ENCODE peak calls at places on chromosomes 6 and 20, in ten cellular contexts. One of them, this sample, is unnamed.

GRCh38 chr6:4178737-4179333 is 43.5 kb upstream of the ECI2 start:
- DNase-seq in IMR-90: no peak
- DNase-seq in AG10803: no peak
- DNase-seq in GM12878: no peak
- DNase-seq in activated B cell treated with CpG ODN at 0.5 μM for 24 hours: no peak
- DNase-seq in K562: peak
- DNase-seq in OCI-LY7: no peak
- DNase-seq in CD8-positive, alpha-beta T cell: no peak
- DNase-seq in stomach: no peak
- DNase-seq in uterus: no peak
- DNase-seq in this sample: no peak

GRCh38 chr6:28105286-28105685 is 19.1 kb upstream of the ZSCAN16 start:
- DNase-seq in IMR-90: no peak
- DNase-seq in AG10803: no peak
- DNase-seq in GM12878: no peak
- DNase-seq in activated B cell treated with CpG ODN at 0.5 μM for 24 hours: no peak
- DNase-seq in K562: peak
- DNase-seq in OCI-LY7: peak
- DNase-seq in CD8-positive, alpha-beta T cell: no peak
- DNase-seq in stomach: no peak
- DNase-seq in uterus: no peak
- DNase-seq in this sample: no peak

GRCh38 chr6:4010035-4010434 is 68.9 kb downstream of the FAM217A start:
- DNase-seq in IMR-90: no peak
- DNase-seq in AG10803: no peak
- DNase-seq in GM12878: no peak
- DNase-seq in activated B cell treated with CpG ODN at 0.5 μM for 24 hours: no peak
- DNase-seq in K562: no peak
- DNase-seq in OCI-LY7: no peak
- DNase-seq in CD8-positive, alpha-beta T cell: no peak
- DNase-seq in stomach: no peak
- DNase-seq in uterus: no peak
- DNase-seq in this sample: no peak

GRCh38 chr6:7650876-7651275 is 60.9 kb downstream of the SNRNP48 start:
- DNase-seq in IMR-90: no peak
- DNase-seq in AG10803: peak
- DNase-seq in GM12878: no peak
- DNase-seq in activated B cell treated with CpG ODN at 0.5 μM for 24 hours: no peak
- DNase-seq in K562: no peak
- DNase-seq in OCI-LY7: no peak
- DNase-seq in CD8-positive, alpha-beta T cell: no peak
- DNase-seq in stomach: no peak
- DNase-seq in uterus: no peak
- DNase-seq in this sample: no peak

GRCh38 chr6:119368917-119369316 is 19.4 kb upstream of the MAN1A1 start:
- DNase-seq in IMR-90: no peak
- DNase-seq in AG10803: no peak
- DNase-seq in GM12878: no peak
- DNase-seq in activated B cell treated with CpG ODN at 0.5 μM for 24 hours: no peak
- DNase-seq in K562: no peak
- DNase-seq in OCI-LY7: no peak
- DNase-seq in CD8-positive, alpha-beta T cell: no peak
- DNase-seq in stomach: no peak
- DNase-seq in uterus: no peak
- DNase-seq in this sample: no peak

GRCh38 chr6:135995160-135995898 is 143.8 kb downstream of the PDE7B start:
- DNase-seq in IMR-90: peak
- DNase-seq in AG10803: peak
- DNase-seq in GM12878: no peak
- DNase-seq in activated B cell treated with CpG ODN at 0.5 μM for 24 hours: no peak
- DNase-seq in K562: no peak
- DNase-seq in OCI-LY7: no peak
- DNase-seq in CD8-positive, alpha-beta T cell: no peak
- DNase-seq in stomach: no peak
- DNase-seq in uterus: no peak
- DNase-seq in this sample: no peak

GRCh38 chr20:47126374-47126705 is 230.2 kb downstream of the ZMYND8 start:
- DNase-seq in IMR-90: no peak
- DNase-seq in AG10803: peak
- DNase-seq in GM12878: no peak
- DNase-seq in activated B cell treated with CpG ODN at 0.5 μM for 24 hours: no peak
- DNase-seq in K562: no peak
- DNase-seq in OCI-LY7: no peak
- DNase-seq in CD8-positive, alpha-beta T cell: no peak
- DNase-seq in stomach: no peak
- DNase-seq in uterus: no peak
- DNase-seq in this sample: no peak

GRCh38 chr6:134170844-134171243 is 118.4 kb upstream of the SLC2A12 start:
- DNase-seq in IMR-90: peak
- DNase-seq in AG10803: peak
- DNase-seq in GM12878: no peak
- DNase-seq in activated B cell treated with CpG ODN at 0.5 μM for 24 hours: no peak
- DNase-seq in K562: no peak
- DNase-seq in OCI-LY7: no peak
- DNase-seq in CD8-positive, alpha-beta T cell: peak
- DNase-seq in stomach: no peak
- DNase-seq in uterus: no peak
- DNase-seq in this sample: no peak

GRCh38 chr6:3379482-3380060 is 77.3 kb downstream of the SLC22A23 start:
- DNase-seq in IMR-90: peak
- DNase-seq in AG10803: no peak
- DNase-seq in GM12878: no peak
- DNase-seq in activated B cell treated with CpG ODN at 0.5 μM for 24 hours: no peak
- DNase-seq in K562: no peak
- DNase-seq in OCI-LY7: no peak
- DNase-seq in CD8-positive, alpha-beta T cell: no peak
- DNase-seq in stomach: no peak
- DNase-seq in uterus: no peak
- DNase-seq in this sample: no peak

GRCh38 chr20:62822788-62823651 is 6.2 kb downstream of the COL9A3 start:
- DNase-seq in IMR-90: peak
- DNase-seq in AG10803: no peak
- DNase-seq in GM12878: no peak
- DNase-seq in activated B cell treated with CpG ODN at 0.5 μM for 24 hours: no peak
- DNase-seq in K562: peak
- DNase-seq in OCI-LY7: peak
- DNase-seq in CD8-positive, alpha-beta T cell: no peak
- DNase-seq in stomach: peak
- DNase-seq in uterus: no peak
- DNase-seq in this sample: peak

GRCh38 chr20:17059465-17059864 is 167.4 kb upstream of the PCSK2 start:
- DNase-seq in IMR-90: peak
- DNase-seq in AG10803: peak
- DNase-seq in GM12878: no peak
- DNase-seq in activated B cell treated with CpG ODN at 0.5 μM for 24 hours: no peak
- DNase-seq in K562: no peak
- DNase-seq in OCI-LY7: no peak
- DNase-seq in CD8-positive, alpha-beta T cell: no peak
- DNase-seq in stomach: no peak
- DNase-seq in uterus: no peak
- DNase-seq in this sample: no peak

GRCh38 chr6:37280162-37280895 is 22.4 kb upstream of the TMEM217 start:
- DNase-seq in IMR-90: no peak
- DNase-seq in AG10803: no peak
- DNase-seq in GM12878: no peak
- DNase-seq in activated B cell treated with CpG ODN at 0.5 μM for 24 hours: no peak
- DNase-seq in K562: no peak
- DNase-seq in OCI-LY7: no peak
- DNase-seq in CD8-positive, alpha-beta T cell: no peak
- DNase-seq in stomach: no peak
- DNase-seq in uterus: no peak
- DNase-seq in this sample: no peak

GRCh38 chr6:124854338-124854922 is 107.8 kb upstream of the RNF217 start:
- DNase-seq in IMR-90: no peak
- DNase-seq in AG10803: peak
- DNase-seq in GM12878: no peak
- DNase-seq in activated B cell treated with CpG ODN at 0.5 μM for 24 hours: no peak
- DNase-seq in K562: no peak
- DNase-seq in OCI-LY7: peak
- DNase-seq in CD8-positive, alpha-beta T cell: no peak
- DNase-seq in stomach: no peak
- DNase-seq in uterus: no peak
- DNase-seq in this sample: no peak

DNA sequence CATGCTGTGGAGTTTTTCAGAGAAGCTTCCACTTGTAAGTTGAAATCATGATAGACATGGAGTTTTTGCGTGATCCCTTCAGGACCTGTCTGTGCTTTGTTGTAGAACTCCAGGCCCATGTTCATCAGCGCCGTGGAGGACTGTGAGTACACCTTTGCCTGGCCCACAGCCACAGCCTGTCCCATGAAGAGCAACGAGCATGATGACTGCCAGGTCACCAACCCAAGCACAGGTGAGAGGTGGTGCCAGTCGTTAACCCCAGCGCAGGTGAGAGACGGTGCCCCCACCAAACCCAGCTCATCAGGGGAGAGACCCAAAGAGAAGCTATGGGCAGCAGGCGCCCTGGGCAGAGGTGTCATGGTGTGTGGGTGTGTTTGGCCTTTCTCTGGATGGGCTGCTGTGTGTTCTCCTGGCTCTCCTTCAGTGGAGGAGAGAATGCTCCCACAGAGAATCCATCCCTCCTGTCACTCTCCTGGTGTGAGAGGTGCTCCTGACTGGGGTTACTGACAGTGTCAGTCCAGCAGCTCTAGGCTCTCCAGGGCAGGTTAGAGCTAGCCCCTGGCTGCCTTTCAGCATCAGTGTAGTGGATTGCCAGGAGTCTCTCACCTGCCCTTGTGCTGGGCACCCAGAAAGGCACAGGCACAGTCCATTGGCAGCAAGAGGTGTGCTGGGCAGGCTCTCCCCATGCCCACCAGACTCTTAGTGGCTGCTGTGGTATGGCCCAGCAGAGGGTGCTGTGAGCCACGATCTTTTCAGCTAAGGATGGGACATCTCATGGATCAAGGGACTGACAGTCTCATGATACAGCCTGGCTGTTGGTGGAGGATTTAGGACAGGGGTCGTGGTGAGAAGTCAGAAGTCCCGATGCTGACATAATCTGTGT is 49.6 kb upstream of the SLC22A1 start:
- DNase-seq in IMR-90: no peak
- DNase-seq in AG10803: peak
- DNase-seq in GM12878: no peak
- DNase-seq in activated B cell treated with CpG ODN at 0.5 μM for 24 hours: no peak
- DNase-seq in K562: no peak
- DNase-seq in OCI-LY7: peak
- DNase-seq in CD8-positive, alpha-beta T cell: no peak
- DNase-seq in stomach: no peak
- DNase-seq in uterus: no peak
- DNase-seq in this sample: no peak
- TF ChIP-seq CTCF in IMR-90: no peak
- TF ChIP-seq CTCF in AG10803: peak
- TF ChIP-seq CTCF in GM12878: peak
- TF ChIP-seq CTCF in activated B cell treated with CpG ODN at 0.5 μM for 24 hours: no peak
- TF ChIP-seq CTCF in K562: peak
- TF ChIP-seq CTCF in OCI-LY7: peak
- TF ChIP-seq CTCF in CD8-positive, alpha-beta T cell: no peak
- TF ChIP-seq CTCF in stomach: no peak
- TF ChIP-seq CTCF in uterus: no peak
- TF ChIP-seq CTCF in this sample: peak

DNA sequence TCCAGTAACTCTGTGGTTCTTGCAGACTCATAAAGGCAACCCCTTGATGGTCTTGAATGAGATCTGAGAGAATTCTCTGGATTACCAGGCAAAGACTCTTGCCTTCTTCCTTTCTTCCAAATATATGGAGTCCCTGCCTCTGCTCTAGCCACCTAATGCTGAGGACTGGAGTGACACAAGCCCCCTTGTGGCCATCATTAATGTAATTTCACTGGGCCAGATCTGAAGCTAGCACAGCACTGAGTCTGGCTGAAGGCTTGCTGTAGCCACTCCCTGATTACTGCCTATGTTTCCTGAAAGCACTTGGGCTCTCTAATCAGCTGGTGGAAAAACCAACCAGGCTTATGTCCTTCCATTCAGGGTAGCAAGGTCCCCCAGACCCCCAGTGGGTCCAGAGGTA is 559.3 kb upstream of the IRAK1BP1 start:
- DNase-seq in IMR-90: no peak
- DNase-seq in AG10803: no peak
- DNase-seq in GM12878: no peak
- DNase-seq in activated B cell treated with CpG ODN at 0.5 μM for 24 hours: no peak
- DNase-seq in K562: no peak
- DNase-seq in OCI-LY7: no peak
- DNase-seq in CD8-positive, alpha-beta T cell: no peak
- DNase-seq in stomach: no peak
- DNase-seq in uterus: no peak
- DNase-seq in this sample: no peak
- TF ChIP-seq CTCF in IMR-90: no peak
- TF ChIP-seq CTCF in AG10803: no peak
- TF ChIP-seq CTCF in GM12878: no peak
- TF ChIP-seq CTCF in activated B cell treated with CpG ODN at 0.5 μM for 24 hours: no peak
- TF ChIP-seq CTCF in K562: no peak
- TF ChIP-seq CTCF in OCI-LY7: peak
- TF ChIP-seq CTCF in CD8-positive, alpha-beta T cell: no peak
- TF ChIP-seq CTCF in stomach: no peak
- TF ChIP-seq CTCF in uterus: no peak
- TF ChIP-seq CTCF in this sample: no peak

DNA sequence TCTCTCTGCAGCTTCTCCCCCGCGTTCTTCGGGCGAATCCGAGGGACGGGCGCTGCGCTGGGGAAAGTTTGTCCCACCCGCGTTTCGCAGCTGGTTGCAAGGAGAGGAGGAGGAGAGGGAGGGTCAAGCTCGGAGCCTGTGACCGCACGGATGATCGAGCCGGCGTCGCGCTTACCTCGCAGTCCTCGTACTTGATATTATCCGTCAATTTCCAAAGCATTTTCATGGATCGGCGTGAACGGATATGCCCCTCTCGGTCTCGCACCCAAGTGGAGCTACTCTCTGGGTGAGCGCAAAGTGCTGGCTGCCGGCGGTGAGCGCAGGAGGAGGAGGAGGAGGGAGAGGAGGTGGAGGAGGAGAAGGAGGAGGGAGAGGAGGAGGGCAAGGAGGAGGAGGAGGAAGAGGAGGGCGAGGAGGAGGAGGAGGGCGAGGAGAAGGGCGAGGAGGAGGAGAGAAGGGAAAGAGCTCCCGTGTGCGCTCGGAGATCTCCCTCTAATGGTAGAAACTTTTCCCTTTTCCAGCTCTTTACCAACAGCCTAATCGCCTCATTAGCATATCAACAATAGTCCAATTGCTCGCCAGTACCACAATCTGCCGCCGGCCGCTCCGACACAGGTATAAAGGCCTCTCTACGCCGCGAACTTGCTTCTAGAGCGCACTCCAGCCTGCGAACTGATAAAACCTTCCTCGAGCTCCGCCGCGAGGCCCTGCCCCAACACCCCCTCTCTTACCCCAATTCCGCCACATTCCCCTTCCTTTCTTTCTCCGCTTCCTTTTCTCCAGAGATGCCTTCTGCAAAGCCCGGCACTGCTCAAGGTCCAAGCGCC is at the start of gene TFAP2A:
- DNase-seq in IMR-90: peak
- DNase-seq in AG10803: peak
- DNase-seq in GM12878: no peak
- DNase-seq in activated B cell treated with CpG ODN at 0.5 μM for 24 hours: no peak
- DNase-seq in K562: no peak
- DNase-seq in OCI-LY7: no peak
- DNase-seq in CD8-positive, alpha-beta T cell: no peak
- DNase-seq in stomach: no peak
- DNase-seq in uterus: no peak
- DNase-seq in this sample: no peak
- TF ChIP-seq CTCF in IMR-90: peak
- TF ChIP-seq CTCF in AG10803: peak
- TF ChIP-seq CTCF in GM12878: no peak
- TF ChIP-seq CTCF in activated B cell treated with CpG ODN at 0.5 μM for 24 hours: no peak
- TF ChIP-seq CTCF in K562: peak
- TF ChIP-seq CTCF in OCI-LY7: no peak
- TF ChIP-seq CTCF in CD8-positive, alpha-beta T cell: no peak
- TF ChIP-seq CTCF in stomach: no peak
- TF ChIP-seq CTCF in uterus: no peak
- TF ChIP-seq CTCF in this sample: no peak

GRCh38 chr20:40728470-40728869 is 39.4 kb upstream of the MAFB start:
- DNase-seq in IMR-90: no peak
- DNase-seq in AG10803: no peak
- DNase-seq in GM12878: no peak
- DNase-seq in activated B cell treated with CpG ODN at 0.5 μM for 24 hours: no peak
- DNase-seq in K562: no peak
- DNase-seq in OCI-LY7: peak
- DNase-seq in CD8-positive, alpha-beta T cell: no peak
- DNase-seq in stomach: no peak
- DNase-seq in uterus: no peak
- DNase-seq in this sample: no peak
- TF ChIP-seq CTCF in IMR-90: peak
- TF ChIP-seq CTCF in AG10803: no peak
- TF ChIP-seq CTCF in GM12878: peak
- TF ChIP-seq CTCF in activated B cell treated with CpG ODN at 0.5 μM for 24 hours: no peak
- TF ChIP-seq CTCF in K562: peak
- TF ChIP-seq CTCF in OCI-LY7: peak
- TF ChIP-seq CTCF in CD8-positive, alpha-beta T cell: no peak
- TF ChIP-seq CTCF in stomach: no peak
- TF ChIP-seq CTCF in uterus: no peak
- TF ChIP-seq CTCF in this sample: peak